ENCODE peak calls at places on chromosomes 6 and 20, in seven cellular contexts. Z is lower lobe of right lung; Y is activated T-cell treated with anti-CD3 and anti-CD28 coated beads, Interleukin-2, amount 50 U/mL, for 72 hours; Q is cardiac muscle cell; K is endothelial cell; J is mucosa of descending colon; H is NAMALWA. R is an unnamed sample.

GRCh38 chr6:32092760-32093497 is 16.2 kb downstream of the TNXB start:
- DNase-seq in Z (no peak), Y (no peak), Q (no peak), K (no peak), J (no peak), H (no peak), R (no peak)

GRCh38 chr20:38982291-38982690 is 20.1 kb downstream of the DHX35 start:
- DNase-seq in Z (no peak), Y (no peak), Q (no peak), K (no peak), J (no peak), H (no peak), R (no peak)

GRCh38 chr6:83370607-83371006 is 60.2 kb downstream of the ME1 start:
- DNase-seq in Z (no peak), Y (no peak), Q (no peak), K (no peak), J (no peak), H (no peak), R (no peak)

GRCh38 chr6:121222656-121223055 is 111.6 kb downstream of the TBC1D32 start:
- DNase-seq in Z (no peak), Y (no peak), Q (no peak), K (no peak), J (no peak), H (peak), R (no peak)

GRCh38 chr20:7883741-7884140 is 56.5 kb downstream of the HAO1 start:
- DNase-seq in Z (no peak), Y (no peak), Q (no peak), K (no peak), J (no peak), H (no peak), R (no peak)

GRCh38 chr6:43846556-43846955 is 76.5 kb downstream of the VEGFA start:
- DNase-seq in Z (no peak), Y (no peak), Q (no peak), K (no peak), J (no peak), H (no peak), R (no peak)

GRCh38 chr6:106110167-106110826 is 24.2 kb downstream of the PRDM1 start:
- DNase-seq in Z (no peak), Y (no peak), Q (no peak), K (no peak), J (peak), H (no peak), R (no peak)

GRCh38 chr6:19824058-19824807 is 12.9 kb upstream of the ID4 start:
- DNase-seq in Z (no peak), Y (no peak), Q (no peak), K (no peak), J (no peak), H (no peak), R (no peak)

GRCh38 chr20:38343798-38344701 is 2.2 kb upstream of the LBP start:
- DNase-seq in Z (no peak), Y (no peak), Q (no peak), K (no peak), J (peak), H (no peak), R (no peak)

GRCh38 chr20:44019638-44020335 is 105.1 kb downstream of the TOX2 start:
- DNase-seq in Z (no peak), Y (peak), Q (no peak), K (no peak), J (no peak), H (no peak), R (no peak)

GRCh38 chr6:132797975-132798819 is at the start of gene SLC18B1:
- DNase-seq in Z (peak), Y (peak), Q (peak), K (peak), J (peak), H (peak), R (peak)

GRCh38 chr20:32132911-32133549 is 23.5 kb downstream of the TM9SF4 start:
- DNase-seq in Z (no peak), Y (no peak), Q (no peak), K (no peak), J (no peak), H (no peak), R (no peak)

GRCh38 chr6:71419954-71420692 is 131.5 kb downstream of the OGFRL1 start:
- DNase-seq in Z (peak), Y (no peak), Q (peak), K (peak), J (peak), H (no peak), R (no peak)

GRCh38 chr20:62791301-62792181 is 4.7 kb upstream of the MRGBP start:
- DNase-seq in Z (peak), Y (peak), Q (peak), K (peak), J (peak), H (peak), R (peak)

GRCh38 chr6:130811932-130812331 is 15.3 kb upstream of the SMLR1 start:
- DNase-seq in Z (no peak), Y (no peak), Q (no peak), K (no peak), J (no peak), H (no peak), R (no peak)

GRCh38 chr20:32583581-32584045 is 1.5 kb downstream of the NOL4L start:
- DNase-seq in Z (no peak), Y (peak), Q (peak), K (peak), J (no peak), H (no peak), R (no peak)